ENCODE peak calls at places on chromosome 14, in ten cellular contexts. L is left cardiac atrium; E is stomach; W is H4; K is activated naive CD8-positive, alpha-beta T cell treated with anti-CD3 and anti-CD28 coated beads, Interleukin-2, amount 50 U/mL, for 24 hours; D is T47D; C is T-helper 2 cell; S is RCC 7860; V is lung; U is SK-N-DZ. G is an unnamed sample.
A peak's percentile ranks its signal among the peaks of the same experiment; 100 is the strongest.

GRCh38 chr14:98984719-98985041 is 287.3 kb downstream of the BCL11B start:
- DNase-seq in K (peak; percentile 60), U (no peak), C (peak; percentile 98), D (no peak), E (peak; percentile 34), V (no peak), W (no peak), L (no peak), S (no peak), G (no peak)

GRCh38 chr14:101780887-101781239 is 19.4 kb downstream of the PPP2R5C start:
- DNase-seq in C (no peak), L (no peak), S (no peak), V (no peak), K (no peak), U (no peak), E (no peak), D (no peak), W (no peak), G (no peak)

GRCh38 chr14:31205681-31206535 is 1.7 kb downstream of the HECTD1 start:
- DNase-seq in V (no peak), W (peak; percentile 40), C (peak; percentile 58), K (no peak), L (no peak), E (no peak), D (peak; percentile 36), S (peak; percentile 17), U (peak; percentile 19), G (peak; percentile 40)

GRCh38 chr14:22653012-22653621 is 9.0 kb upstream of the OR6J1 start:
- DNase-seq in C (peak; percentile 63), E (peak; percentile 79), D (peak; percentile 80), K (peak; percentile 50), V (peak; percentile 64), L (peak; percentile 48), W (peak; percentile 72), S (peak; percentile 46), U (peak; percentile 65), G (peak; percentile 53)

GRCh38 chr14:56341766-56342418 is 223.7 kb downstream of the PELI2 start:
- DNase-seq in V (no peak), K (no peak), D (no peak), U (no peak), E (no peak), W (no peak), L (no peak), C (no peak), S (no peak), G (peak; percentile 59)

GRCh38 chr14:96805906-96806305 is 8.7 kb downstream of the VRK1 start:
- DNase-seq in E (no peak), U (no peak), D (no peak), S (no peak), W (no peak), L (no peak), V (no peak), C (no peak), K (no peak), G (no peak)

GRCh38 chr14:36208690-36209278 is 32.3 kb upstream of the PTCSC3 start:
- DNase-seq in S (no peak), D (no peak), K (no peak), V (no peak), C (no peak), L (no peak), U (no peak), E (peak; percentile 38), W (no peak), G (no peak)

GRCh38 chr14:69059658-69060648 is 80.9 kb upstream of the ACTN1 start:
- DNase-seq in S (peak; percentile 77), V (peak; percentile 55), K (no peak), L (peak; percentile 72), U (no peak), W (no peak), C (no peak), D (no peak), E (no peak), G (no peak)